ENCODE peak calls at places on chromosomes 12 and 14, in six cellular contexts. One of them, this sample, is unnamed.

GRCh38 chr14:93532550-93532949 is 101.8 kb downstream of the UNC79 start:
- DNase-seq in AG09319: no peak
- DNase-seq in lower leg skin: no peak
- DNase-seq in mucosa of descending colon: no peak
- DNase-seq in esophagus squamous epithelium: no peak
- DNase-seq in AG04449: no peak
- DNase-seq in this sample: no peak

GRCh38 chr14:89207925-89208328 is 209.1 kb downstream of the FOXN3 start:
- DNase-seq in AG09319: no peak
- DNase-seq in lower leg skin: no peak
- DNase-seq in mucosa of descending colon: no peak
- DNase-seq in esophagus squamous epithelium: no peak
- DNase-seq in AG04449: no peak
- DNase-seq in this sample: no peak

GRCh38 chr12:124422142-124422569 is 127.3 kb downstream of the RFLNA start:
- DNase-seq in AG09319: no peak
- DNase-seq in lower leg skin: no peak
- DNase-seq in mucosa of descending colon: peak
- DNase-seq in esophagus squamous epithelium: no peak
- DNase-seq in AG04449: no peak
- DNase-seq in this sample: peak

GRCh38 chr12:121295746-121296617 is 527 bp downstream of the CAMKK2 start:
- DNase-seq in AG09319: no peak
- DNase-seq in lower leg skin: peak
- DNase-seq in mucosa of descending colon: peak
- DNase-seq in esophagus squamous epithelium: no peak
- DNase-seq in AG04449: no peak
- DNase-seq in this sample: peak

GRCh38 chr14:36835145-36835544 is 173.5 kb downstream of the PAX9 start:
- DNase-seq in AG09319: no peak
- DNase-seq in lower leg skin: no peak
- DNase-seq in mucosa of descending colon: no peak
- DNase-seq in esophagus squamous epithelium: no peak
- DNase-seq in AG04449: no peak
- DNase-seq in this sample: no peak

GRCh38 chr12:110600254-110600653 is 13.7 kb upstream of the TCTN1 start:
- DNase-seq in AG09319: peak
- DNase-seq in lower leg skin: no peak
- DNase-seq in mucosa of descending colon: no peak
- DNase-seq in esophagus squamous epithelium: no peak
- DNase-seq in AG04449: no peak
- DNase-seq in this sample: no peak

GRCh38 chr12:94488449-94488848 is 28.8 kb upstream of the CEP83 start:
- DNase-seq in AG09319: no peak
- DNase-seq in lower leg skin: no peak
- DNase-seq in mucosa of descending colon: no peak
- DNase-seq in esophagus squamous epithelium: no peak
- DNase-seq in AG04449: no peak
- DNase-seq in this sample: no peak

GRCh38 chr14:65470404-65470880 is 57.9 kb downstream of the FUT8 start:
- DNase-seq in AG09319: no peak
- DNase-seq in lower leg skin: no peak
- DNase-seq in mucosa of descending colon: peak
- DNase-seq in esophagus squamous epithelium: no peak
- DNase-seq in AG04449: no peak
- DNase-seq in this sample: no peak

GRCh38 chr12:127596881-127597280 is 670.1 kb upstream of the TMEM132C start:
- DNase-seq in AG09319: no peak
- DNase-seq in lower leg skin: no peak
- DNase-seq in mucosa of descending colon: no peak
- DNase-seq in esophagus squamous epithelium: no peak
- DNase-seq in AG04449: no peak
- DNase-seq in this sample: no peak

GRCh38 chr14:37584211-37585100 is 10.6 kb downstream of the FOXA1 start:
- DNase-seq in AG09319: no peak
- DNase-seq in lower leg skin: no peak
- DNase-seq in mucosa of descending colon: peak
- DNase-seq in esophagus squamous epithelium: no peak
- DNase-seq in AG04449: no peak
- DNase-seq in this sample: no peak

GRCh38 chr12:17588968-17589367 is 501.0 kb downstream of the RERGL start:
- DNase-seq in AG09319: no peak
- DNase-seq in lower leg skin: no peak
- DNase-seq in mucosa of descending colon: no peak
- DNase-seq in esophagus squamous epithelium: no peak
- DNase-seq in AG04449: no peak
- DNase-seq in this sample: no peak
- TF ChIP-seq CTCF in AG09319: no peak
- TF ChIP-seq CTCF in lower leg skin: no peak
- TF ChIP-seq CTCF in mucosa of descending colon: no peak
- TF ChIP-seq CTCF in esophagus squamous epithelium: no peak
- TF ChIP-seq CTCF in AG04449: no peak
- TF ChIP-seq CTCF in this sample: no peak

DNA sequence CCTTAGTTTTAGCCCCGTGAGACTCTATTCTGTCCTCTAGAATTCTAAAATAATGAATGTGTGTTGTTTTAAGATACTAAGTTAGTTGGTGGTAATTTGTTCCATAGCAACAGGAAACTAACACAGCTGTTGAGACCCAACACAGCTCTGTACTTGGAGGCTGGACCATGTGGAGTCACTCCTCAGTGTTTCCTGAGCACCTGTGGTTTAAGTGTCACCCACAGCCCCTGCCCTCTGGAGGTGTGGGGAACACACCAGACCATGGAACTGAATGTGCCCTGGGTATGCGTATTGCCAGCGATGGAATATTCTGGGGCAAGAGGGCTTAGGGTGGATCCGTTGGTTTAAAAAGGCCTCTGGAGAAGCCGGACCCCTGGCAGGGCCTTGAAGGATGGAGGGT is 16.6 kb upstream of the GPR68 start:
- DNase-seq in AG09319: no peak
- DNase-seq in lower leg skin: no peak
- DNase-seq in mucosa of descending colon: no peak
- DNase-seq in esophagus squamous epithelium: no peak
- DNase-seq in AG04449: no peak
- DNase-seq in this sample: no peak
- TF ChIP-seq CTCF in AG09319: no peak
- TF ChIP-seq CTCF in lower leg skin: no peak
- TF ChIP-seq CTCF in mucosa of descending colon: no peak
- TF ChIP-seq CTCF in esophagus squamous epithelium: no peak
- TF ChIP-seq CTCF in AG04449: no peak
- TF ChIP-seq CTCF in this sample: no peak

DNA sequence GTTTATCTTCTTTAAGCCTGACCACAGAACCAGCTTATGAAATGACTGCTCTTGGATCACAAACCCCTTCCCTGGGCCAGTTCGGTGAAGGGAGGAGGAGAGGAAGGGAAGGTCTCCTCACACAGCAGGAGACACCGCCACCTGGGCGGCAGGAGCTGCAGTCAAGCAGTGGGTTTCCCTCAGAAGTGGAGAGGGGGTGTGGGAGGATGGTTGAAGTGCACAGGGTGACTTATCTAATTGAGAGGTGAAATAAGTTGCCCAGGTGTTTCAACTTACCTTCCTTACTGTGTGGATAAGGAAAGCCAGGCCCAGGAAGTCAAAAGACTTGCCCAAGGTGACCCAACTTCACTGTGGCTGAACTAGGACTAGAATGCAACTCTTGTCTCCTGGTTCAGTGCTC is 106.8 kb downstream of the EGLN3 start:
- DNase-seq in AG09319: no peak
- DNase-seq in lower leg skin: no peak
- DNase-seq in mucosa of descending colon: no peak
- DNase-seq in esophagus squamous epithelium: no peak
- DNase-seq in AG04449: no peak
- DNase-seq in this sample: no peak
- TF ChIP-seq CTCF in AG09319: no peak
- TF ChIP-seq CTCF in lower leg skin: no peak
- TF ChIP-seq CTCF in mucosa of descending colon: no peak
- TF ChIP-seq CTCF in esophagus squamous epithelium: no peak
- TF ChIP-seq CTCF in AG04449: no peak
- TF ChIP-seq CTCF in this sample: no peak

GRCh38 chr12:47747596-47748506 is 10.8 kb downstream of the RAPGEF3 start:
- DNase-seq in AG09319: no peak
- DNase-seq in lower leg skin: peak
- DNase-seq in mucosa of descending colon: no peak
- DNase-seq in esophagus squamous epithelium: no peak
- DNase-seq in AG04449: no peak
- DNase-seq in this sample: no peak
- TF ChIP-seq CTCF in AG09319: no peak
- TF ChIP-seq CTCF in lower leg skin: no peak
- TF ChIP-seq CTCF in mucosa of descending colon: no peak
- TF ChIP-seq CTCF in esophagus squamous epithelium: no peak
- TF ChIP-seq CTCF in AG04449: no peak
- TF ChIP-seq CTCF in this sample: no peak

DNA sequence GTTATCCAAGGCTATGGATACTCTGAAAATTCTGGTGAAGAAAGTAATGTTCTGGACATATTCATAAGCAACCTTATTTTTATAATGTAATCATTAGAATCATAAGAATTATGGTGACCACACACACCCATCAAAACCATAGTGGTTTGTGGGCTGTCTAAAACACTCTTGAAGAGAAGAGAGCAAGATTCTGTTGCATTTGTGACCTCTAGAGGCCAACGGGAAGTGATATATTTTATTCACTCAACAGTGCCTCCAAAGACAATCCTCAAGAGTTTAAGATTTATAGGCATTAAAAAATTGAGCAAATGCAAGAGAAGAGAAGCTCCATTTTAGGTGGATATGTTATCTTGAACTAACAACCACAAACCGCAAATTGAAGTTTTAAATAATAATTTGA is 68.5 kb upstream of the LGR5 start:
- DNase-seq in AG09319: no peak
- DNase-seq in lower leg skin: no peak
- DNase-seq in mucosa of descending colon: no peak
- DNase-seq in esophagus squamous epithelium: no peak
- DNase-seq in AG04449: no peak
- DNase-seq in this sample: no peak
- TF ChIP-seq CTCF in AG09319: no peak
- TF ChIP-seq CTCF in lower leg skin: no peak
- TF ChIP-seq CTCF in mucosa of descending colon: no peak
- TF ChIP-seq CTCF in esophagus squamous epithelium: no peak
- TF ChIP-seq CTCF in AG04449: no peak
- TF ChIP-seq CTCF in this sample: no peak

GRCh38 chr12:125755512-125755911 is 690.3 kb downstream of the AACS start:
- DNase-seq in AG09319: no peak
- DNase-seq in lower leg skin: no peak
- DNase-seq in mucosa of descending colon: no peak
- DNase-seq in esophagus squamous epithelium: no peak
- DNase-seq in AG04449: no peak
- DNase-seq in this sample: no peak
- TF ChIP-seq CTCF in AG09319: no peak
- TF ChIP-seq CTCF in lower leg skin: no peak
- TF ChIP-seq CTCF in mucosa of descending colon: no peak
- TF ChIP-seq CTCF in esophagus squamous epithelium: no peak
- TF ChIP-seq CTCF in AG04449: no peak
- TF ChIP-seq CTCF in this sample: no peak

DNA sequence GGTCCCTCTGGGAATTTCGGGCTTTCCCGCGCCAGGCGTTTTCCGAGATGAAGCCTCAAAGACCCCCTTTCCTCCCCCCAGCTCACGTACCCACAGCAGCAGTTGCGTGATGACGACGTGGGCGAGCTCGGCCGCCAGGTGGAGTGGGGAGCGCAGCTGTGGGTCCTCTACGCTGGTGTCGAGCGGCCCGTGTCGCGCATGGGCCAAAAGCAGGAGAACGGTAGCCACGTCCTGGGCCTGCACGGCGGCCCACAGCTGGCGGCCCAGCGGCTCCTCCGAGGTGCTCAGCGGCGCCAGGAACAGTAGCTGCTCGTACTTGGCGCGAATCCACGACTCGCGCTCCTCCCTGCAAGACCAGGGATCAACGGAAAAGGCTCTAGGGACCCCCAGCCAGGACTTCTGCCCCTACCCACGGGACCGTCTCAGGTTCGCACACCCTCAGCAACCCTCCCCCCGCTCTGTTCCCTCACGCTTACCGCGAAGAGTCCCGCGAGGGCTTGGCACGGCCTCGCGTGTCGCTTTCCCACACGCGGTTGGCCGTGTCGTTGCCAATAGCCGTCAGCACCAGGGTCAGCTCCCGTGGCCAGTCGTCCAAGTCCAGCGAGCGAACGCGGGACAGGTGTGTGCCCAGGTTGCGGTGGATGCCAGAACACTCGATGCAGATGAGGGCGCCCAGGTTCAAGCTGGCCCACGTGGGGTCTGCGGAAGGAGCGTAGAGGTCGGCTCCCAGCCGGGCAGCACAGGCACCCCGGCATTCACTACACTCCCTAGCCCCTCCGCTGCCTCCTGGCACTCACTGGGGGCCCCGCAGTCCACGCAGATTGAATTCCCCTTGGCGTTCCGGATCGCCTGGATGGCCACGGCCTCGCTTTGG is 11.4 kb downstream of the AGAP2 start:
- DNase-seq in AG09319: no peak
- DNase-seq in lower leg skin: peak
- DNase-seq in mucosa of descending colon: peak
- DNase-seq in esophagus squamous epithelium: no peak
- DNase-seq in AG04449: no peak
- DNase-seq in this sample: no peak
- TF ChIP-seq CTCF in AG09319: peak
- TF ChIP-seq CTCF in lower leg skin: no peak
- TF ChIP-seq CTCF in mucosa of descending colon: no peak
- TF ChIP-seq CTCF in esophagus squamous epithelium: no peak
- TF ChIP-seq CTCF in AG04449: peak
- TF ChIP-seq CTCF in this sample: no peak

DNA sequence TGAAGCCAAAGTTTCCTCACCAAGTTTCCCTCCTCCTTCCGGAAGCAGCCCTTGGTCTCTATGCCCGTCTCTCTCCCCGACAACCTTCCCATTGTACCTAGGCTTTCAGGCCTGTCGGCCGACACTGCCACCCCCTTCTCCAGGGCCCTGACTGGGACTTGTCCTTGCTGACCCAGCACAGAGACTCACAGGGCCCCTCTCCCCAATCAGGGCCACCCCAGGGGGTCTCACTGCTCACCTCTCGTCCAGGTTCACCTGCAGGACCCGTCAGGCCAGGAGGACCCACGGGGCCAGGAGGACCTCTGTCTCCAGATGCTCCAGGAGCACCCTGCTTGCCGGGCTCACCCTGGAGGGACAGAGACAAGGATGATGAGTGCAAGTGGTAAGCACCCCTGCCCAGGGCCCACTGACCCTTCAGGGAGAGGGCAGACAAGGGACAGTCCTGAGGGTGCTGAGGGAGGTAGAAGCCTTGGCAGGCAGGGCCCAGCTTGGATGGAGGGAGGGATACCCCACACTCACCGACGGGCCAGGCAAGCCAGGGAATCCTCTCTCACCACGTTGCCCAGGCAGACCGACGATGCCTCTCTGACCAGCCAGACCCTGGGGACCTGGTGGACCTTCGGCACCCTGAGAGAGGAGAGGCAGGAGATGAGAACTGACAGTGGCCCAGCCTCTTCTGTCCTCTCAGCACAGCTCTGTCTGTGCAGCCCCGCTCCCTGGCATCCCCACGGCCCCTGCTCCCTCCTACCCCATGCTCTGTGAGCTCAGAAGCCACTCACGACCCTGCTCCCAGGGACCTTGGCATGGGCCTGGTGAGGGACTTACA is 14.6 kb downstream of the TMEM106C start:
- DNase-seq in AG09319: no peak
- DNase-seq in lower leg skin: no peak
- DNase-seq in mucosa of descending colon: no peak
- DNase-seq in esophagus squamous epithelium: no peak
- DNase-seq in AG04449: no peak
- DNase-seq in this sample: no peak
- TF ChIP-seq CTCF in AG09319: no peak
- TF ChIP-seq CTCF in lower leg skin: no peak
- TF ChIP-seq CTCF in mucosa of descending colon: no peak
- TF ChIP-seq CTCF in esophagus squamous epithelium: no peak
- TF ChIP-seq CTCF in AG04449: no peak
- TF ChIP-seq CTCF in this sample: no peak

This sample was measured in lung.